ENCODE peak calls at places on chromosomes 13 and 19, in nine cellular contexts. T is COR-L47; F is activated naive CD4-positive, alpha-beta T cell; D is Peyer's patch; J is A549; X is neuronal stem cell; Y is stimulated activated CD4-positive, alpha-beta T cell treated with anti-CD3 and anti-CD28 coated beads, Interleukin-15, amount 100 ng/mL, for 1 hour; U is colonic mucosa; G is stimulated activated CD8-positive, alpha-beta memory T cell treated with anti-CD3 and anti-CD28 coated beads, Interleukin-4, amount 100 ng/mL, for 48 hours. Z is an unnamed sample.

GRCh38 chr13:113364371-113364932 is 522 bp upstream of the GRTP1 start:
- DNase-seq in U (peak; percentile 33), Y (no peak), D (no peak), F (no peak), G (no peak), T (no peak), J (peak; percentile 17), X (peak; percentile 43), Z (no peak)

GRCh38 chr13:106112191-106112590 is 423.3 kb downstream of the EFNB2 start:
- DNase-seq in J (no peak), D (no peak), F (no peak), U (no peak), X (no peak), G (no peak), T (no peak), Y (no peak), Z (no peak)

GRCh38 chr13:31361673-31362072 is 161.9 kb downstream of the B3GLCT start:
- DNase-seq in X (no peak), D (no peak), T (no peak), G (no peak), F (no peak), Y (no peak), U (no peak), J (no peak), Z (no peak)

GRCh38 chr13:28640861-28641599 is 17.9 kb upstream of the POMP start:
- DNase-seq in F (no peak), U (no peak), X (no peak), D (no peak), J (no peak), Y (no peak), G (no peak), T (no peak), Z (no peak)

GRCh38 chr13:95411641-95412040 is 110.4 kb upstream of the ABCC4 start:
- DNase-seq in D (no peak), Y (no peak), U (no peak), J (no peak), G (no peak), F (no peak), X (no peak), T (peak; percentile 68), Z (no peak)

GRCh38 chr13:29923554-29924481 is 73.4 kb upstream of the UBL3 start:
- DNase-seq in G (peak; percentile 82), D (peak; percentile 86), Y (peak; percentile 12), F (peak; percentile 27), T (peak; percentile 66), J (peak; percentile 87), U (peak; percentile 93), X (no peak), Z (peak; percentile 59)

GRCh38 chr13:99150575-99151370 is 49.9 kb upstream of the UBAC2 start:
- DNase-seq in J (peak; percentile 20), Y (no peak), T (no peak), X (no peak), D (no peak), U (no peak), G (no peak), F (no peak), Z (no peak)

GRCh38 chr19:7978196-7978825 is 27.1 kb downstream of the ELAVL1 start:
- DNase-seq in J (no peak), D (no peak), X (no peak), G (no peak), T (no peak), Y (no peak), U (no peak), F (no peak), Z (no peak)

GRCh38 chr19:28239270-28239669 is 973.7 kb downstream of the UQCRFS1 start:
- DNase-seq in X (peak; percentile 37), F (no peak), T (peak; percentile 2), G (no peak), J (no peak), D (no peak), U (no peak), Y (no peak), Z (no peak)

Z was measured in NCI-H2081.